ENCODE peak calls at places on chromosomes 12 and 14, in seven cellular contexts. R, V, L, J, F, T and E are unnamed samples.

GRCh38 chr12:68623984-68624383 is 13.3 kb downstream of the RAP1B start:
- DNase-seq in R (no peak), V (no peak), L (no peak), J (no peak), F (no peak), T (no peak), E (no peak)

GRCh38 chr12:71661977-71662522 is 1.6 kb downstream of the ZFC3H1 start:
- DNase-seq in R (no peak), V (peak), L (no peak), J (no peak), F (no peak), T (no peak), E (no peak)

GRCh38 chr12:13744566-13744965 is 236.8 kb downstream of the GRIN2B start:
- DNase-seq in R (no peak), V (no peak), L (no peak), J (no peak), F (no peak), T (no peak), E (no peak)

GRCh38 chr12:122023339-122024131 is 1.9 kb downstream of the BCL7A start:
- DNase-seq in R (no peak), V (peak), L (no peak), J (no peak), F (peak), T (no peak), E (no peak)

GRCh38 chr14:76463105-76463504 is 87.2 kb downstream of the ESRRB start:
- DNase-seq in R (no peak), V (no peak), L (no peak), J (no peak), F (no peak), T (no peak), E (no peak)

GRCh38 chr12:110689002-110689600 is at the start of gene HVCN1:
- DNase-seq in R (peak), V (no peak), L (peak), J (peak), F (no peak), T (peak), E (peak)

GRCh38 chr14:78455896-78456435 is 285.8 kb downstream of the NRXN3 start:
- DNase-seq in R (no peak), V (no peak), L (no peak), J (no peak), F (no peak), T (no peak), E (no peak)

GRCh38 chr12:120062976-120063579 is 53.5 kb downstream of the RAB35 start:
- DNase-seq in R (no peak), V (peak), L (no peak), J (no peak), F (no peak), T (no peak), E (no peak)

GRCh38 chr14:54512393-54512792 is 2.7 kb downstream of the CGRRF1 start:
- DNase-seq in R (no peak), V (no peak), L (no peak), J (no peak), F (no peak), T (no peak), E (no peak)

GRCh38 chr12:88175544-88175943 is 33.4 kb downstream of the TMTC3 start:
- DNase-seq in R (no peak), V (no peak), L (no peak), J (no peak), F (no peak), T (no peak), E (no peak)

GRCh38 chr12:62640910-62641448 is 174.4 kb downstream of the MON2 start:
- DNase-seq in R (no peak), V (no peak), L (peak), J (no peak), F (no peak), T (peak), E (no peak)

GRCh38 chr12:19288603-19289244 is 150.6 kb upstream of the AEBP2 start:
- DNase-seq in R (no peak), V (peak), L (peak), J (no peak), F (peak), T (peak), E (no peak)

GRCh38 chr12:107597695-107598410 is 87.7 kb upstream of the PWP1 start:
- DNase-seq in R (no peak), V (no peak), L (no peak), J (no peak), F (no peak), T (no peak), E (no peak)

GRCh38 chr14:50935126-50936090 is 8.9 kb downstream of the PYGL start:
- DNase-seq in R (no peak), V (no peak), L (no peak), J (no peak), F (no peak), T (no peak), E (no peak)

GRCh38 chr12:117151195-117152031 is 38.9 kb downstream of the FBXO21 start:
- DNase-seq in R (no peak), V (peak), L (no peak), J (no peak), F (peak), T (no peak), E (no peak)

GRCh38 chr12:76190249-76190648 is 105.8 kb upstream of the NAP1L1 start:
- DNase-seq in R (no peak), V (no peak), L (no peak), J (no peak), F (no peak), T (no peak), E (no peak)

GRCh38 chr12:7832059-7832696 is 40.5 kb downstream of the SLC2A14 start:
- DNase-seq in R (no peak), V (peak), L (peak), J (no peak), F (peak), T (peak), E (no peak)

GRCh38 chr14:91154851-91155625 is 41.2 kb downstream of the DGLUCY start:
- DNase-seq in R (peak), V (peak), L (no peak), J (no peak), F (peak), T (no peak), E (no peak)

GRCh38 chr12:64616221-64616620 is 5.9 kb downstream of the RASSF3 start:
- DNase-seq in R (no peak), V (peak), L (no peak), J (no peak), F (no peak), T (no peak), E (no peak)

GRCh38 chr12:91289881-91290280 is 107.3 kb upstream of the DCN start:
- DNase-seq in R (no peak), V (no peak), L (no peak), J (no peak), F (no peak), T (no peak), E (no peak)

GRCh38 chr12:94873368-94874085 is 130.0 kb downstream of the NDUFA12 start:
- DNase-seq in R (no peak), V (no peak), L (no peak), J (no peak), F (peak), T (no peak), E (no peak)

GRCh38 chr14:95482967-95483842 is 33.2 kb downstream of the SYNE3 start:
- DNase-seq in R (no peak), V (peak), L (no peak), J (no peak), F (no peak), T (no peak), E (no peak)

GRCh38 chr14:96698846-96699543 is 98.2 kb upstream of the VRK1 start:
- DNase-seq in R (no peak), V (no peak), L (peak), J (no peak), F (no peak), T (peak), E (no peak)

GRCh38 chr14:101497910-101498860 is 63.1 kb upstream of the DIO3 start:
- DNase-seq in R (no peak), V (no peak), L (no peak), J (no peak), F (no peak), T (no peak), E (no peak)

GRCh38 chr12:92278378-92278828 is 132.8 kb upstream of the BTG1 start:
- DNase-seq in R (no peak), V (peak), L (no peak), J (no peak), F (no peak), T (no peak), E (no peak)

GRCh38 chr12:43740511-43741100 is 18.0 kb downstream of the PUS7L start:
- DNase-seq in R (no peak), V (peak), L (no peak), J (no peak), F (no peak), T (no peak), E (no peak)

GRCh38 chr12:17239874-17240273 is 633.9 kb upstream of the LMO3 start:
- DNase-seq in R (no peak), V (no peak), L (no peak), J (no peak), F (no peak), T (no peak), E (no peak)

GRCh38 chr12:49750027-49750977 is 8.9 kb downstream of the TMBIM6 start:
- DNase-seq in R (no peak), V (peak), L (peak), J (peak), F (peak), T (peak), E (no peak)